ENCODE peak calls at places on chromosomes 4 and X, in seven cellular contexts. L is stimulated activated CD8-positive, alpha-beta memory T cell treated with anti-CD3 and anti-CD28 coated beads, Interleukin-2, amount 100 ng/mL, for 48 hours; M is GM12865; S is EH; I is D341Med; Y is amygdala; T is type B pancreatic cell. D is an unnamed sample.

GRCh38 chr4:24778427-24779225 is 16.7 kb upstream of the SOD3 start:
- DNase-seq in L (no peak), M (no peak), S (peak), I (no peak), Y (no peak), T (no peak), D (no peak)

GRCh38 chrX:276588-277171 is 4.5 kb upstream of the PLCXD1 start:
- DNase-seq in L (no peak), M (no peak), S (peak), I (no peak), Y (no peak), T (no peak), D (no peak)

GRCh38 chrX:43813898-43814297 is 68.4 kb downstream of the MAOB start:
- DNase-seq in L (peak), M (no peak), S (no peak), I (no peak), Y (no peak), T (no peak), D (no peak)

GRCh38 chrX:1491851-1492349 is 39.2 kb upstream of the ASMTL start:
- DNase-seq in L (no peak), M (peak), S (peak), I (peak), Y (no peak), T (no peak), D (peak)

GRCh38 chrX:23745786-23746185 is 2.7 kb upstream of the ACOT9 start:
- DNase-seq in L (no peak), M (peak), S (no peak), I (no peak), Y (no peak), T (no peak), D (no peak)

GRCh38 chrX:6095469-6095868 is 133.2 kb downstream of the NLGN4X start:
- DNase-seq in L (no peak), M (peak), S (no peak), I (peak), Y (no peak), T (no peak), D (no peak)

GRCh38 chr4:15771419-15772058 is 6.6 kb upstream of the CD38 start:
- DNase-seq in L (no peak), M (peak), S (no peak), I (no peak), Y (no peak), T (no peak), D (no peak)

GRCh38 chr4:185624248-185624568 is 88.9 kb upstream of the PDLIM3 start:
- DNase-seq in L (no peak), M (no peak), S (no peak), I (no peak), Y (no peak), T (no peak), D (no peak)

GRCh38 chrX:153065389-153065788 is 6.9 kb upstream of the PNMA6A start:
- DNase-seq in L (no peak), M (no peak), S (peak), I (no peak), Y (no peak), T (no peak), D (no peak)

GRCh38 chr4:49221209-49221608 is 235.1 kb downstream of the CWH43 start:
- DNase-seq in L (no peak), M (no peak), S (no peak), I (no peak), Y (no peak), T (no peak), D (no peak)

GRCh38 chrX:49071877-49072711 is 1.7 kb downstream of the PRAF2 start:
- DNase-seq in L (no peak), M (no peak), S (peak), I (no peak), Y (peak), T (no peak), D (no peak)

GRCh38 chrX:13334491-13334890 is 14.6 kb upstream of the ATXN3L start:
- DNase-seq in L (no peak), M (no peak), S (peak), I (no peak), Y (no peak), T (no peak), D (no peak)

GRCh38 chr4:57442834-57443291 is 332.7 kb upstream of the IGFBP7 start:
- DNase-seq in L (no peak), M (peak), S (peak), I (peak), Y (peak), T (no peak), D (peak)

GRCh38 chr4:153205028-153205648 is 895 bp downstream of the TRIM2 start:
- DNase-seq in L (no peak), M (peak), S (peak), I (no peak), Y (no peak), T (no peak), D (no peak)

GRCh38 chrX:129144172-129145038 is 378.9 kb downstream of the SMARCA1 start:
- DNase-seq in L (no peak), M (no peak), S (no peak), I (no peak), Y (no peak), T (no peak), D (no peak)

GRCh38 chr4:177023951-177024350 is 231.2 kb upstream of the VEGFC start:
- DNase-seq in L (no peak), M (no peak), S (no peak), I (no peak), Y (no peak), T (no peak), D (no peak)

GRCh38 chr4:6169239-6169638 is 31.1 kb downstream of the JAKMIP1 start:
- DNase-seq in L (no peak), M (no peak), S (no peak), I (no peak), Y (no peak), T (no peak), D (no peak)

GRCh38 chr4:2254665-2255500 is 7.0 kb downstream of the MXD4 start:
- DNase-seq in L (no peak), M (no peak), S (no peak), I (peak), Y (no peak), T (no peak), D (no peak)

GRCh38 chr4:13986533-13986932 is 359.0 kb upstream of the BOD1L1 start:
- DNase-seq in L (no peak), M (no peak), S (no peak), I (no peak), Y (no peak), T (no peak), D (no peak)

GRCh38 chrX:323721-324628 is 5.4 kb upstream of the GTPBP6 start:
- DNase-seq in L (no peak), M (peak), S (peak), I (peak), Y (no peak), T (no peak), D (peak)